ENCODE peak calls at places on chromosomes 1 and 21, in ten cellular contexts. N is esophagus muscularis mucosa, G is HepG2, R is breast epithelium, D is ovary, E is lower leg skin, S is spleen, O is uterus, Z is suprapubic skin, H is IMR-90. J is an unnamed sample.

GRCh38 chr21:14523234-14523633 is 22.9 kb downstream of the SAMSN1 start:
- DNase-seq in D (no peak), S (peak), N (no peak), R (no peak), Z (no peak), H (no peak), E (no peak), O (no peak), G (no peak), J (no peak)

GRCh38 chr1:53107570-53108322 is 34.7 kb downstream of the SLC1A7 start:
- DNase-seq in Z (no peak), G (peak), S (no peak), E (no peak), N (no peak), R (no peak), O (no peak), D (no peak), H (peak), J (no peak)

GRCh38 chr1:105442901-105443300 is 1613.6 kb upstream of the PRMT6 start:
- DNase-seq in S (no peak), G (no peak), O (no peak), Z (no peak), N (no peak), E (no peak), H (no peak), R (no peak), D (no peak), J (no peak)

GRCh38 chr1:168321945-168322344 is 41.3 kb downstream of the TBX19 start:
- DNase-seq in Z (no peak), D (no peak), H (peak), R (no peak), N (no peak), O (no peak), S (no peak), G (peak), E (no peak), J (no peak)

GRCh38 chr1:179731643-179732042 is 11.4 kb upstream of the FAM163A start:
- DNase-seq in D (no peak), N (no peak), O (no peak), G (no peak), E (no peak), Z (no peak), H (no peak), R (no peak), S (no peak), J (no peak)

GRCh38 chr1:17335821-17336718 is 28.1 kb downstream of the PADI4 start:
- DNase-seq in G (peak), E (peak), N (no peak), Z (no peak), D (peak), O (no peak), S (peak), R (peak), H (peak), J (no peak)

GRCh38 chr1:20787100-20787774 is at the start of gene HP1BP3:
- DNase-seq in S (peak), E (peak), O (peak), N (peak), Z (no peak), H (peak), D (peak), R (peak), G (peak), J (no peak)

GRCh38 chr1:167229719-167230385 is 9.2 kb downstream of the POU2F1 start:
- DNase-seq in O (no peak), D (no peak), R (no peak), Z (no peak), N (no peak), H (no peak), E (no peak), S (no peak), G (no peak), J (no peak)

GRCh38 chr1:28580706-28581530 is 11.1 kb upstream of the RAB42 start:
- DNase-seq in O (no peak), D (no peak), N (no peak), G (peak), Z (no peak), H (peak), R (no peak), E (peak), S (peak), J (no peak)

DNA sequence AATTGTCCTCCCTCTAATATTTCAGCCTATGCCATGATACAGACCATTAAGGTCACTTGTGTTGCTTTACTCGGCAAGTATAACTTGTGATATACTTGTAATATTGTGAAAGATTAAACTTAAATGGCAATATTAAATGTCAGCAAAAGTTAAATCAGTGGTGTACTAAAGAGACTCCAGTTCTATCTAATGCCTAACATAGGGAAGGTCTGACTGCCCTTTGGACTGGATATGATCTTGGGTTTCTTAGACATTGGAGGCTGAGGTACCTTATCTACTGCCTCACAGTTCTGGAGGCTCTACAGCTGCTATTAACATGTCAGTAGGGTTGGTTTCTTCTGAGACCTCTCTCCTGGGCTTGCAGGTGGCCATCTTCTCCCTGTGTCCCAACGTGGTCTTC is 89.9 kb downstream of the MT1HL1 start:
- DNase-seq in S (no peak), E (no peak), G (no peak), R (no peak), H (no peak), O (no peak), N (no peak), D (no peak), Z (no peak), J (no peak)
- TF ChIP-seq POLR2A in S (no peak), E (no peak), G (no peak), R (no peak), H (no peak), O (no peak), N (no peak), D (no peak), Z (no peak), J (no peak)

GRCh38 chr1:182029002-182029378 is 32.5 kb downstream of the ZNF648 start:
- DNase-seq in N (no peak), D (no peak), H (no peak), O (no peak), Z (no peak), G (no peak), R (no peak), E (no peak), S (no peak), J (no peak)
- TF ChIP-seq CTCF in N (no peak), D (no peak), H (no peak), O (no peak), Z (no peak), G (no peak), R (no peak), E (no peak), S (no peak), J (no peak)

DNA sequence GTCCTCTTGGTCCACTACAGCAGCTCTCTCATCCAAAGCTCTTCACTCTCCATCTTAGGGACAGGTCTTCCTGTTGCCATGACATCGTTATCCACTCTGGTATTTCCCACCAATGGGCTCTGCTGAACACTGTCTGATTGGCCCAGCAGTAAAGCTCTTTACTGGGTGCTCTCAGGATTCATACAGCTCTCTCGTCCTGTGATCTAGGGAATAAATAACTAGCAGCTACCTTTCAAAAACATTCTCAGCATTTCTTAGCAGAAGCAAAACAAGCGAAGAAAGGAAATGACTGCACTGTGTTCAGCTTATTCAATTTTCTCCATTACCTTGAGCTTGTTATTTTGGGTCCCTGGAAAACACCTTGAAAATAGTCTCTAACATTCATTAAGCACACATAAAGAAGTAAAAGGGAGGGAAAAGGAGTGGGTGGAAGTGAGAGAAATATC is 163.5 kb upstream of the SGIP1 start:
- DNase-seq in Z (no peak), H (no peak), S (no peak), G (no peak), O (no peak), N (no peak), R (no peak), E (no peak), D (no peak), J (no peak)
- TF ChIP-seq POLR2A in Z (no peak), H (no peak), S (no peak), G (no peak), O (no peak), N (no peak), R (no peak), E (no peak), D (no peak), J (no peak)

GRCh38 chr21:42073140-42074099 is 2.3 kb downstream of the UMODL1 start:
- DNase-seq in H (no peak), G (no peak), S (peak), D (no peak), O (no peak), R (no peak), Z (no peak), E (no peak), N (no peak), J (no peak)
- TF ChIP-seq CTCF in H (no peak), G (no peak), S (no peak), D (no peak), O (no peak), R (no peak), Z (no peak), E (no peak), N (no peak), J (no peak)

GRCh38 chr1:64357376-64357775 is 112.6 kb upstream of the CACHD1 start:
- DNase-seq in G (no peak), E (no peak), S (no peak), N (peak), R (no peak), O (no peak), Z (no peak), D (no peak), H (no peak), J (no peak)
- TF ChIP-seq POLR2A in G (no peak), E (no peak), S (no peak), N (no peak), R (no peak), O (no peak), Z (no peak), D (no peak), H (no peak), J (no peak)

GRCh38 chr21:35441868-35442582 is 392.9 kb upstream of the RUNX1 start:
- DNase-seq in R (no peak), Z (no peak), H (no peak), G (no peak), E (no peak), D (no peak), N (no peak), S (no peak), O (no peak), J (no peak)

GRCh38 chr21:35438643-35439404 is 389.7 kb upstream of the RUNX1 start:
- DNase-seq in G (no peak), R (no peak), E (no peak), S (no peak), O (no peak), H (peak), Z (no peak), D (no peak), N (no peak), J (no peak)

GRCh38 chr21:35437941-35438340 is 388.8 kb upstream of the RUNX1 start:
- DNase-seq in N (no peak), S (no peak), G (no peak), O (no peak), D (no peak), R (no peak), H (no peak), E (no peak), Z (no peak), J (no peak)

DNA sequence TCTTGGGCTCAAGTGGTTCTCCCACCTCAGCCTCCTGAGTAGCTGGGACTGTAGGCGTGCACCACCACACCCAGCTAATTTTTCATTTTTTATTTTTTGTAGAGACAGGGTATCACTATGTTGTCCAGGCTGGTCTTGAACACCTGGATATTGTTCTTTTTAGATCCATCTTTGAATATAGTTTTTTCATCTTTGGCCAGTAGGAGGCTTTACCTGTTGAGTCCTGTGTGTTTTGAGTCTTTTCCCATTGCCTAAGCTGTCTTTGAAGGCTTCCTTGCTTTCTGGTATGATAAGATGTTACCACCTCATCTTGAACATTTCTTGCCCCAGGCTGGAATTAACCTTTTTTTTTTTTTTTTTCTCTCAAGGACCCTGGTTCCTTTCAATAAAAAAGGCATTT is 387.8 kb upstream of the RUNX1 start:
- DNase-seq in S (no peak), R (no peak), G (no peak), N (no peak), Z (no peak), O (no peak), E (no peak), D (no peak), H (no peak), J (no peak)
- TF ChIP-seq CTCF in S (no peak), R (no peak), G (no peak), N (no peak), Z (no peak), O (no peak), E (no peak), D (no peak), H (no peak), J (no peak)

GRCh38 chr1:37859507-37860345 is at the start of gene MTF1:
- DNase-seq in N (peak), R (peak), D (peak), O (peak), Z (peak), H (peak), S (peak), G (peak), E (peak), J (peak)
- TF ChIP-seq POLR2A in N (peak), R (peak), D (peak), O (peak), Z (peak), H (peak), S (peak), G (peak), E (no peak), J (peak)

GRCh38 chr1:208997726-208998312 is 585.7 kb upstream of the CAMK1G start:
- DNase-seq in R (no peak), O (no peak), S (no peak), G (no peak), H (no peak), D (no peak), Z (no peak), N (no peak), E (no peak), J (no peak)
- TF ChIP-seq CTCF in R (no peak), O (no peak), S (no peak), G (no peak), H (no peak), D (no peak), Z (no peak), N (no peak), E (no peak), J (no peak)

GRCh38 chr21:44058981-44059380 is 46.9 kb downstream of the TRAPPC10 start:
- DNase-seq in O (no peak), S (no peak), Z (peak), E (no peak), R (no peak), H (no peak), G (no peak), N (no peak), D (no peak), J (no peak)

GRCh38 chr21:44057055-44057454 is 44.9 kb downstream of the TRAPPC10 start:
- DNase-seq in E (no peak), H (no peak), O (no peak), S (peak), G (no peak), Z (peak), R (no peak), N (no peak), D (no peak), J (no peak)

GRCh38 chr21:44058652-44058964 is 46.5 kb downstream of the TRAPPC10 start:
- DNase-seq in D (no peak), N (no peak), S (no peak), E (no peak), O (no peak), G (no peak), H (no peak), R (no peak), Z (peak), J (no peak)

GRCh38 chr21:44059710-44060109 is 47.5 kb upstream of the PWP2 start:
- DNase-seq in D (no peak), E (no peak), Z (peak), N (no peak), H (no peak), G (no peak), O (no peak), S (no peak), R (no peak), J (no peak)

DNA sequence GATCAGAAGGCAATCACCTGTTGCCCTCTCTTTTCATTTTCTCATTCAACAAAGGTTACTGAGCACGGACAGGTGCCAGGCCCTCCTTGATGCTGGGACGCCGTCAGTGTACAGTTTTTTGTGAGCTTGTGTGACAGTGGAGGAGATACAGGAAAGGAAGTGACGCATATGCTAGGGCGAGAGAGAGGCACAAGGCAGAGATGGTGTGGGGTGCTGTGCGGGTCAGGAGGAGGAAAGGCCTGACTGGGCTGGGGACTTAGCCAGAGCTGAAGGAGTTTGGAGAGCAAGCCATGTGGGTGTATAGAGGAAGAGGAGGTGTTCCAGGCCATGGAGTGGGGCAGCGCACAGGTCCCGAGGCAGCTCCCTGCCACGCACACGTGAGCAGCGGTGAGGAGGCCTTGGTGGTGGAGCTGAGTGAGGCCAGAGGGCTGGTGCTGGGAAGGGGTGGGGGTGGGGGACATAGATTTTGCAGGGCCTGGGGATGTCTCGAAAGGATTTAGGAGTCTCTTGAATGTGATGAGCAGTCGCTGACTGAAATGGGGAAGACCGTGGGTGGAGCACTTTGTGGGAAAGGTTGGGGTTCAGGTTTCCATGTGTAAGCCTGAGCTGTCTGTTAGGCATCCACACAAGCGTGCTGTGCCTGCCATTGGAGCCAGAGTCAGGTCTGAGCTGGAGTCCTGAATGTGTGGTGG is 46.0 kb downstream of the TRAPPC10 start:
- DNase-seq in H (peak), R (no peak), S (no peak), G (no peak), E (no peak), D (no peak), O (no peak), N (no peak), Z (peak), J (no peak)
- TF ChIP-seq POLR2A in H (no peak), R (no peak), S (no peak), G (no peak), E (no peak), D (no peak), O (no peak), N (no peak), Z (no peak), J (no peak)

J was measured in vagina.